ENCODE peak calls at places on chromosomes 5 and 9, in nine cellular contexts. B is A549, Y is tibial artery, D is fibroblast of villous mesenchyme, F is keratinocyte, Z is GM12865, U is ovary, I is lower lobe of right lung, H is brain microvascular endothelial cell. J is an unnamed sample.

GRCh38 chr5:65262094-65262493 is 219.6 kb downstream of the ADAMTS6 start:
- DNase-seq in U (peak), D (no peak), Y (no peak), H (peak), B (no peak), Z (no peak), F (no peak), I (no peak), J (no peak)

GRCh38 chr9:102113191-102113590 is 374.7 kb upstream of the GRIN3A start:
- DNase-seq in B (no peak), U (no peak), Y (no peak), D (peak), Z (no peak), I (no peak), H (no peak), F (no peak), J (peak)

GRCh38 chr5:43193952-43194321 is 1.9 kb downstream of the NIM1K start:
- DNase-seq in Y (no peak), F (no peak), D (no peak), I (no peak), Z (no peak), U (no peak), B (no peak), H (no peak), J (no peak)

GRCh38 chr5:15637886-15638285 is 137.9 kb downstream of the FBXL7 start:
- DNase-seq in H (no peak), F (no peak), B (no peak), Z (no peak), U (no peak), I (no peak), Y (no peak), D (no peak), J (no peak)

GRCh38 chr5:32228816-32229215 is 54.7 kb upstream of the GOLPH3 start:
- DNase-seq in Y (no peak), Z (no peak), H (no peak), B (no peak), D (no peak), F (no peak), U (no peak), I (no peak), J (no peak)

GRCh38 chr5:136048966-136049365 is 20.2 kb downstream of the TGFBI start:
- DNase-seq in Y (no peak), Z (no peak), B (no peak), D (no peak), H (no peak), U (no peak), I (no peak), F (no peak), J (no peak)

GRCh38 chr5:163498886-163499285 is 6.5 kb upstream of the MAT2B start:
- DNase-seq in Z (no peak), H (peak), I (no peak), F (no peak), Y (no peak), U (no peak), D (peak), B (no peak), J (peak)

GRCh38 chr5:55936100-55936693 is 58.6 kb downstream of the IL6ST start:
- DNase-seq in Y (peak), F (peak), D (peak), I (peak), H (peak), B (peak), Z (peak), U (peak), J (peak)

GRCh38 chr5:125603321-125603720 is 819.9 kb upstream of the GRAMD2B start:
- DNase-seq in I (no peak), D (no peak), Y (no peak), F (no peak), B (no peak), H (peak), U (no peak), Z (no peak), J (no peak)

GRCh38 chr5:1324301-1324700 is 20.6 kb downstream of the CLPTM1L start:
- DNase-seq in D (no peak), F (no peak), U (peak), H (no peak), I (no peak), B (no peak), Y (peak), Z (no peak), J (no peak)

GRCh38 chr5:144979516-144980264 is 809.0 kb downstream of the KCTD16 start:
- DNase-seq in I (no peak), B (no peak), F (no peak), D (no peak), U (no peak), Z (no peak), H (no peak), Y (no peak), J (no peak)

GRCh38 chr9:91177081-91177480 is 184.6 kb downstream of the AUH start:
- DNase-seq in D (no peak), U (no peak), Y (no peak), I (no peak), Z (no peak), H (no peak), B (no peak), F (no peak), J (no peak)

GRCh38 chr5:5126444-5126843 is 13.7 kb upstream of the ADAMTS16 start:
- DNase-seq in I (no peak), D (no peak), B (peak), Y (no peak), F (peak), H (no peak), Z (no peak), U (peak), J (peak)

GRCh38 chr5:177431317-177432142 is 5.1 kb downstream of the GRK6 start:
- DNase-seq in Z (peak), I (peak), B (no peak), Y (no peak), D (no peak), F (no peak), U (no peak), H (no peak), J (no peak)

GRCh38 chr5:96968614-96969013 is 32.7 kb downstream of the LNPEP start:
- DNase-seq in H (no peak), Z (no peak), I (no peak), U (no peak), D (peak), Y (no peak), B (no peak), F (no peak), J (no peak)

GRCh38 chr5:132019337-132019736 is 7.9 kb upstream of the ACSL6 start:
- DNase-seq in F (no peak), H (no peak), I (no peak), U (no peak), Z (peak), D (no peak), B (no peak), Y (no peak), J (no peak)

GRCh38 chr9:91658513-91659105 is 235.0 kb upstream of the NFIL3 start:
- DNase-seq in Y (no peak), U (no peak), B (no peak), H (no peak), Z (no peak), I (no peak), D (no peak), F (no peak), J (no peak)

GRCh38 chr5:108814551-108814950 is 66.9 kb downstream of the FER start:
- DNase-seq in I (no peak), U (no peak), D (peak), Y (no peak), F (no peak), Z (no peak), B (no peak), H (no peak), J (no peak)

GRCh38 chr5:142215915-142216681 is 107.5 kb downstream of the NDFIP1 start:
- DNase-seq in D (peak), Y (peak), Z (no peak), B (peak), U (peak), H (peak), I (peak), F (peak), J (peak)

GRCh38 chr9:124770359-124771020 is 621 bp downstream of the NR6A1 start:
- DNase-seq in B (peak), I (peak), Z (peak), Y (no peak), U (peak), H (no peak), D (no peak), F (no peak), J (no peak)

GRCh38 chr9:133210609-133211008 is 1.6 kb upstream of the OBP2B start:
- DNase-seq in Y (no peak), H (no peak), U (no peak), Z (no peak), D (no peak), I (no peak), B (no peak), F (no peak), J (no peak)

GRCh38 chr5:130652178-130652577 is 512.9 kb downstream of the HINT1 start:
- DNase-seq in H (peak), U (no peak), I (no peak), Z (no peak), Y (no peak), B (peak), D (peak), F (peak), J (peak)

GRCh38 chr9:112061152-112061740 is 113.9 kb downstream of the SUSD1 start:
- DNase-seq in I (peak), B (peak), U (no peak), F (peak), Z (peak), H (peak), D (peak), Y (peak), J (peak)

GRCh38 chr5:2742921-2743679 is 8.4 kb downstream of the IRX2 start:
- DNase-seq in I (no peak), H (no peak), F (no peak), U (no peak), D (no peak), B (no peak), Z (no peak), Y (no peak), J (peak)

GRCh38 chr5:141032626-141033025 is 18.5 kb upstream of the PCDHB1 start:
- DNase-seq in F (no peak), I (no peak), Z (no peak), D (no peak), H (no peak), U (no peak), Y (no peak), B (no peak), J (no peak)

GRCh38 chr5:1936413-1936812 is 53.7 kb upstream of the IRX4 start:
- DNase-seq in F (peak), B (no peak), Z (no peak), Y (no peak), D (no peak), H (no peak), I (no peak), U (no peak), J (no peak)

GRCh38 chr9:135700525-135700924 is 1.2 kb upstream of the SOHLH1 start:
- DNase-seq in Y (no peak), F (no peak), B (no peak), D (no peak), H (no peak), I (no peak), U (no peak), Z (no peak), J (no peak)
- TF ChIP-seq CTCF in Y (no peak), F (no peak), B (no peak), D (no peak), H (no peak), I (no peak), U (no peak), Z (no peak), J (no peak)

GRCh38 chr5:7629559-7629958 is 221.4 kb downstream of the CFAP90 start:
- DNase-seq in I (no peak), U (no peak), Z (no peak), F (no peak), D (no peak), H (no peak), Y (no peak), B (no peak), J (no peak)

GRCh38 chr5:7628248-7628647 is 222.7 kb downstream of the CFAP90 start:
- DNase-seq in H (no peak), Y (no peak), Z (no peak), F (no peak), U (no peak), D (no peak), I (no peak), B (no peak), J (no peak)

GRCh38 chr5:7628820-7629219 is 222.1 kb downstream of the CFAP90 start:
- DNase-seq in Y (no peak), F (no peak), Z (no peak), B (no peak), D (no peak), H (no peak), I (no peak), U (no peak), J (no peak)
- H3K4me3 ChIP-seq in Y (no peak), F (no peak), Z (no peak), B (no peak), D (no peak), H (no peak), I (no peak), U (no peak), J (no peak)

DNA sequence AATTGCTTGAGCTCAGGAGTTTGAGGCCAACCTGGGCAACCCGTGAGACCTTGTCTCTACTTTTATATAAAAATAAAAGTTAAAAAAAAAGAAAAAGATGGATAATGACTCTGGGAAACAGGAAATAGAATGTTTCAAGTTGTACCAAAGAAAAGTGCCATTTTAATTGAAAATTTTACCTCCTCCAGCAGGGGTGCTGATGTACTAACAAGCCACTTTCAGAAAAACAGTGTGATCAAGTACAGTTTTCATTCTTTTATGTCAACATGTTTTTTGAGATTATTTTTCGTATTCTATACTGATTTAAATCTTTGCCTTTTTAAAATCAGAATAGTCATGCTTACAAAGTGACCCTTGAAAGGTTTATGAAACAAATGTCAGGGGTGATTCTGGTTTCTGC is 30.8 kb downstream of the F2R start:
- DNase-seq in Y (no peak), B (no peak), U (no peak), Z (no peak), D (no peak), I (no peak), F (no peak), H (no peak), J (no peak)
- TF ChIP-seq CTCF in Y (no peak), B (no peak), U (no peak), Z (no peak), D (no peak), I (no peak), F (peak), H (no peak), J (no peak)

GRCh38 chr9:70477146-70477745 is 62.8 kb upstream of the KLF9 start:
- DNase-seq in Z (no peak), I (no peak), Y (no peak), B (no peak), U (no peak), H (no peak), F (no peak), D (no peak), J (peak)

GRCh38 chr9:70478963-70479641 is 64.6 kb upstream of the KLF9 start:
- DNase-seq in B (no peak), D (peak), H (no peak), Z (no peak), U (peak), Y (peak), F (no peak), I (peak), J (peak)

GRCh38 chr9:70479880-70480291 is 65.4 kb upstream of the KLF9 start:
- DNase-seq in U (peak), B (no peak), I (peak), Y (no peak), F (no peak), Z (no peak), H (peak), D (peak), J (peak)

GRCh38 chr9:70480405-70480980 is 66.0 kb upstream of the KLF9 start:
- DNase-seq in U (peak), F (no peak), B (no peak), H (peak), Y (peak), Z (no peak), I (peak), D (peak), J (peak)

GRCh38 chr9:70477907-70478480 is 63.5 kb upstream of the KLF9 start:
- DNase-seq in Y (no peak), U (no peak), H (no peak), D (no peak), I (no peak), Z (no peak), B (no peak), F (no peak), J (no peak)
- H3K4me3 ChIP-seq in Y (no peak), U (no peak), H (no peak), D (no peak), I (no peak), Z (no peak), B (no peak), F (no peak), J (no peak)

DNA sequence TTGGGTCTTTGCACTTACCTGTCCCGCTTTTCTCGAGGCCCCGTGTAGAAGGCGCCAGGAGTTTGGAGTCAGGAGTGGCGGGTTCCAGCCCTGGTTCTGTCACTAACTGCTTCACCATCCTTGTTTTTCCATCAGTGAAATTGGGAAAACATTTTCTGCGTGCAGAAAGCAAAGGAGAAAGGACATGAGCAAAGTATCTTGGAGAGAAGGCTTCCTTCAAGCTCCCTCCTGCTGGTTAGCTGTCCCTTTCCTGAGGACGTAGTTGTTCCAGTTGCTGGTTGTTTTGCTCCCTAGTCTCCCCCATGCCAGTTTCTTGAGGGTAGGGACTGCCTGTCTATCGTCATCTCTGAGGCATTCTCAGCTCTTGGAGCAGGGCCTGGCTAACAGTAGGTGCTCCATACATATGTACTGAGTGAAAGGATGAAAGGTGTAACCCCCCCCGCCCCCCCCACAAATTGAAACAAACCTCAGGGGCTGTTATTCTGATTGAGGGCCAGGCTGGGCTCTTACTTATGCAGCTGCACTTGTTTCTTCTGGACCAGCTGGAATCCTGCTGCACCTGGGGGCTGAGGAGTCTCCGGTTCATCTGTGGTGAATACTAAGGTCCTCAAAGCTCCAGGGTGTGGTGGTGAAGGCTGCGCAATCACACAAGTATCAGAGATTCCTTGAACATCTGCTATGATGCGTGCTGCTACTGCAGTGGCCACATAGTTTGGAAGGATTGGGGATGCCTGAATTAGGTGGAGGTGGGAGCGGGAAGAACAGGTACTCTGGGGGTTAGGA is 1.0 kb downstream of the SMIM3 start:
- DNase-seq in F (no peak), D (peak), Y (no peak), I (no peak), Z (no peak), U (no peak), H (no peak), B (no peak), J (no peak)
- TF ChIP-seq CTCF in F (no peak), D (no peak), Y (no peak), I (no peak), Z (no peak), U (no peak), H (no peak), B (no peak), J (no peak)